ENCODE peak calls at places on chromosomes 16 and 17, in nine cellular contexts. L, W, Y, O, G, Z, M, V and D are unnamed samples.
A peak's percentile ranks its signal among the peaks of the same experiment; 100 is the strongest.

GRCh38 chr16:66933776-66934137 is 445 bp downstream of the CIAO2B start:
- DNase-seq in L (no peak), O (no peak), G (peak; percentile 38), Z (no peak), Y (no peak), W (peak; percentile 35), M (no peak), V (no peak), D (no peak)

GRCh38 chr16:74465281-74465680 is 44.0 kb upstream of the CLEC18B start:
- DNase-seq in G (no peak), M (no peak), O (no peak), Z (no peak), V (no peak), W (no peak), Y (no peak), L (no peak), D (no peak)

GRCh38 chr16:90077757-90078593 is 844 bp upstream of the PRDM7 start:
- DNase-seq in W (peak; percentile 42), Z (no peak), Y (peak; percentile 16), L (no peak), M (no peak), O (no peak), G (peak; percentile 14), V (peak; percentile 34), D (peak; percentile 32)

GRCh38 chr16:75102595-75102994 is 14.0 kb downstream of the LDHD start:
- DNase-seq in M (no peak), O (no peak), L (no peak), Z (no peak), V (no peak), W (no peak), G (no peak), Y (no peak), D (no peak)

GRCh38 chr16:87641721-87642120 is 39.4 kb downstream of the JPH3 start:
- DNase-seq in V (no peak), Z (no peak), Y (no peak), O (no peak), G (no peak), L (no peak), M (no peak), W (no peak), D (no peak)

GRCh38 chr17:330993-331701 is 21.5 kb downstream of the RPH3AL start:
- DNase-seq in Y (no peak), Z (peak; percentile 63), M (peak; percentile 44), V (peak; percentile 29), L (no peak), O (no peak), G (no peak), W (no peak), D (peak; percentile 59)

GRCh38 chr17:20095366-20096080 is 86.4 kb downstream of the SPECC1 start:
- DNase-seq in M (peak; percentile 66), V (peak; percentile 22), W (peak; percentile 13), O (no peak), L (peak; percentile 57), Y (peak; percentile 18), Z (peak; percentile 68), G (peak; percentile 50), D (peak; percentile 66)

GRCh38 chr17:79950711-79951110 is 85.0 kb downstream of the TBC1D16 start:
- DNase-seq in G (no peak), Y (no peak), W (no peak), V (no peak), O (no peak), L (no peak), M (no peak), Z (peak; percentile 3), D (peak; percentile 61)

GRCh38 chr16:30782486-30783279 is 4.3 kb downstream of the ZNF629 start:
- DNase-seq in G (no peak), Y (no peak), M (no peak), O (no peak), L (no peak), Z (no peak), V (no peak), W (no peak), D (no peak)

GRCh38 chr16:4200781-4201137 is 41.1 kb downstream of the SRL start:
- DNase-seq in O (no peak), M (no peak), Y (no peak), Z (no peak), L (no peak), G (no peak), W (peak; percentile 51), V (no peak), D (no peak)

GRCh38 chr17:7177954-7178477 is 1.2 kb downstream of the ASGR1 start:
- DNase-seq in Z (no peak), L (no peak), Y (no peak), V (no peak), W (peak; percentile 71), G (peak; percentile 28), O (no peak), M (no peak), D (no peak)

GRCh38 chr17:68578236-68578635 is 22.9 kb downstream of the FAM20A start:
- DNase-seq in W (no peak), Y (no peak), V (no peak), L (no peak), Z (no peak), O (no peak), G (no peak), M (no peak), D (no peak)

GRCh38 chr17:57256708-57257112 is 387 bp downstream of the MSI2 start:
- DNase-seq in Z (no peak), M (peak; percentile 49), V (peak; percentile 34), O (no peak), L (no peak), G (peak; percentile 48), Y (peak; percentile 25), W (no peak), D (peak; percentile 47)

GRCh38 chr17:4573115-4573514 is 11.2 kb upstream of the SMTNL2 start:
- DNase-seq in G (no peak), Y (no peak), L (no peak), Z (no peak), V (no peak), O (no peak), M (no peak), W (no peak), D (no peak)

GRCh38 chr16:66569827-66570405 is 3.7 kb downstream of the CMTM1 start:
- DNase-seq in M (no peak), Z (no peak), G (no peak), Y (no peak), O (no peak), V (no peak), W (peak; percentile 81), L (no peak), D (no peak)

GRCh38 chr16:15055141-15056053 is 477 bp downstream of the NTAN1 start:
- DNase-seq in Z (peak; percentile 54), Y (peak; percentile 27), L (no peak), W (peak; percentile 23), G (no peak), M (peak; percentile 61), O (no peak), V (peak; percentile 69), D (peak; percentile 49)

GRCh38 chr16:50121721-50122445 is 31.2 kb upstream of the TENT4B start:
- DNase-seq in V (no peak), O (no peak), W (no peak), L (no peak), G (no peak), Y (no peak), Z (no peak), M (no peak), D (peak; percentile 10)

GRCh38 chr17:82367724-82368524 is 3.6 kb upstream of the UTS2R start:
- DNase-seq in M (no peak), V (no peak), L (no peak), O (no peak), W (peak; percentile 11), Z (no peak), G (no peak), Y (peak; percentile 96), D (no peak)

GRCh38 chr16:27839419-27839818 is 224.1 kb downstream of the GSG1L start:
- DNase-seq in W (peak; percentile 7), O (no peak), M (no peak), G (no peak), Y (no peak), V (no peak), L (no peak), Z (no peak), D (no peak)

GRCh38 chr16:85524630-85525463 is 88.3 kb upstream of the GSE1 start:
- DNase-seq in O (no peak), W (peak; percentile 49), V (no peak), Z (no peak), M (no peak), L (peak; percentile 53), Y (no peak), G (peak; percentile 42), D (peak; percentile 61)

DNA sequence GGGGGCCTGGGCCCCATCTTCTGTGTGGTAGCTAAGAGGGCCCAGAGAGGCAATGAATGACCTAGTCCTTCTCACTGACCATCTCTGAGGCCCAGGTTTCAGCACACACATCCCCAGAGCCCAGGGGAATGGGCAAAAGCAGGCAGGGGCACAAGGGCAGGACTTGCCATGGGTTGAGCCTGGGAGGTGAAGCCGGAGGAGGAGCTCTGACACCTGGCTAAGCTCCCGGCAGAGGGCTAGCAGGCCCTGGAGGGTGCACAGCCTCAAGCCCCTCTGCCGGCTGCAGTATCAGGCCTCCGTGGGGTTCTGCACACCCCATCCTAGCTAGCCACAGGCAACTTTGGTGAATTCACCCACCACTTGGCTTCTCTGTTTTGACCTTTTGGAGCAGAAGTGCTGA is 5.3 kb downstream of the SRCIN1 start:
- DNase-seq in Y (no peak), W (no peak), L (no peak), Z (no peak), V (no peak), G (no peak), M (no peak), O (no peak), D (no peak)
- H3K27me3 ChIP-seq in Y (peaks cover 19% of the 10 kb centered on the region), W (peaks cover 98% of the 10 kb centered on the region), L (peaks cover 100% of the 10 kb centered on the region), Z (peaks cover 4% of the 10 kb centered on the region), V (peaks cover 22% of the 10 kb centered on the region), G (no peaks in the 10 kb centered on the region), M (no peaks in the 10 kb centered on the region), O (no peaks in the 10 kb centered on the region), D (no peaks in the 10 kb centered on the region)

GRCh38 chr17:43349142-43349541 is 49.7 kb upstream of the ARL4D start:
- DNase-seq in W (no peak), L (no peak), G (no peak), Y (no peak), V (no peak), M (no peak), O (no peak), Z (no peak), D (no peak)
- H3K4me1 ChIP-seq in W (no peaks in the 10 kb centered on the region), L (no peaks in the 10 kb centered on the region), G (no peaks in the 10 kb centered on the region), Y (peaks cover 29% of the 10 kb centered on the region), V (no peaks in the 10 kb centered on the region), M (no peaks in the 10 kb centered on the region), O (no peaks in the 10 kb centered on the region), Z (no peaks in the 10 kb centered on the region), D (peaks cover 22% of the 10 kb centered on the region)

DNA sequence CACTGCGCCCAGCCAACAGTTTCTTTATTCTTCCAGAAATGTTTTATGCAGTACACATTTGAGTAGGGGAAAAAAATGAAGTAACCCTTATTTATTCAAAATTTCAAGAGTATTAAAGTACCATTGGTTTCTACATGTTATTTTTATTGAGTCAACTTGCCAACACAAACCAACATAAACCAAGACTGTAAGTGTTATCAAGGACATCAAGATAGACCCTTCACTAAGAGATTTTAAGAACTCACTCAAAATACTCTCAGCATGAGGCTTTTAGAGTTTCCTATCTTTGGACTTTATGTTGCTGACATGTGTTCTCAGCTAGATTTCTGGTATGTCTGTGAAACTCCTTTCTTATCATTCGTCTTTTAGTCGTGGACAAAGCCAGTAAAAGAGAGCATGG is 212.6 kb upstream of the TBX2 start:
- DNase-seq in L (no peak), O (no peak), V (no peak), M (no peak), G (no peak), Y (no peak), Z (no peak), W (no peak), D (no peak)
- TF ChIP-seq POLR2A in L (no peak), O (no peak), V (no peak), M (no peak), G (no peak), Y (no peak), Z (no peak), W (no peak), D (no peak)

GRCh38 chr17:48336986-48337385 is 93.0 kb downstream of the SKAP1 start:
- DNase-seq in W (no peak), L (no peak), M (no peak), Z (no peak), Y (no peak), O (no peak), V (no peak), G (no peak), D (no peak)
- H3K27me3 ChIP-seq in W (peaks cover 38% of the 10 kb centered on the region), L (peaks cover 71% of the 10 kb centered on the region), M (peaks cover 8% of the 10 kb centered on the region), Z (peaks cover 3% of the 10 kb centered on the region), Y (no peaks in the 10 kb centered on the region), O (no peaks in the 10 kb centered on the region), V (peaks cover 90% of the 10 kb centered on the region), G (peaks cover 13% of the 10 kb centered on the region), D (peaks cover 10% of the 10 kb centered on the region)